ENCODE peak calls at places on chromosomes 5 and 9, in four cellular contexts. One of them, this sample, is unnamed.

GRCh38 chr9:36937951-36938350 is 96.1 kb downstream of the PAX5 start:
- DNase-seq in tibial artery: no peak
- DNase-seq in fibroblast of pulmonary artery: no peak
- DNase-seq in AG09319: no peak
- DNase-seq in this sample: no peak

GRCh38 chr5:140041492-140042421 is 1.3 kb downstream of the NRG2 start:
- DNase-seq in fibroblast of pulmonary artery: peak; percentile 41
- DNase-seq in tibial artery: peak; percentile 70
- DNase-seq in AG09319: no peak
- DNase-seq in this sample: peak; percentile 55

GRCh38 chr5:163293836-163294235 is 143.6 kb upstream of the CCNG1 start:
- DNase-seq in tibial artery: no peak
- DNase-seq in AG09319: no peak
- DNase-seq in fibroblast of pulmonary artery: no peak
- DNase-seq in this sample: no peak

GRCh38 chr9:107929439-107929838 is 439.9 kb upstream of the KLF4 start:
- DNase-seq in fibroblast of pulmonary artery: peak; percentile 63
- DNase-seq in AG09319: no peak
- DNase-seq in tibial artery: peak; percentile 81
- DNase-seq in this sample: no peak

GRCh38 chr5:41410737-41411136 is 99.7 kb downstream of the PLCXD3 start:
- DNase-seq in tibial artery: no peak
- DNase-seq in AG09319: no peak
- DNase-seq in fibroblast of pulmonary artery: no peak
- DNase-seq in this sample: no peak

GRCh38 chr5:14884062-14884612 is 12.6 kb upstream of the ANKH start:
- DNase-seq in fibroblast of pulmonary artery: peak; percentile 26
- DNase-seq in tibial artery: no peak
- DNase-seq in AG09319: no peak
- DNase-seq in this sample: no peak

GRCh38 chr9:79695531-79696218 is 123.9 kb downstream of the TLE4 start:
- DNase-seq in AG09319: no peak
- DNase-seq in tibial artery: no peak
- DNase-seq in fibroblast of pulmonary artery: no peak
- DNase-seq in this sample: no peak

GRCh38 chr5:41707853-41708603 is 162.2 kb downstream of the OXCT1 start:
- DNase-seq in AG09319: peak; percentile 32
- DNase-seq in fibroblast of pulmonary artery: peak; percentile 82
- DNase-seq in tibial artery: no peak
- DNase-seq in this sample: no peak

GRCh38 chr5:84725946-84726570 is 341.4 kb upstream of the EDIL3 start:
- DNase-seq in AG09319: no peak
- DNase-seq in fibroblast of pulmonary artery: no peak
- DNase-seq in tibial artery: no peak
- DNase-seq in this sample: no peak

GRCh38 chr9:84839538-84839937 is 170.0 kb downstream of the NTRK2 start:
- DNase-seq in AG09319: peak; percentile 15
- DNase-seq in tibial artery: no peak
- DNase-seq in fibroblast of pulmonary artery: no peak
- DNase-seq in this sample: peak; percentile 56

GRCh38 chr5:14234204-14234603 is 91.1 kb downstream of the TRIO start:
- DNase-seq in AG09319: no peak
- DNase-seq in tibial artery: no peak
- DNase-seq in fibroblast of pulmonary artery: peak; percentile 38
- DNase-seq in this sample: no peak

GRCh38 chr9:115941561-115942315 is 211.9 kb upstream of the PAPPA start:
- DNase-seq in tibial artery: no peak
- DNase-seq in AG09319: no peak
- DNase-seq in fibroblast of pulmonary artery: peak; percentile 55
- DNase-seq in this sample: no peak

GRCh38 chr9:29514336-29514735 is 1941.1 kb upstream of the C9orf72 start:
- DNase-seq in AG09319: no peak
- DNase-seq in fibroblast of pulmonary artery: no peak
- DNase-seq in tibial artery: no peak
- DNase-seq in this sample: peak; percentile 6

GRCh38 chr5:99378443-99378842 is 449.6 kb upstream of the CHD1 start:
- DNase-seq in tibial artery: no peak
- DNase-seq in fibroblast of pulmonary artery: no peak
- DNase-seq in AG09319: no peak
- DNase-seq in this sample: no peak

GRCh38 chr5:66596791-66597757 is 881 bp downstream of the MAST4 start:
- DNase-seq in fibroblast of pulmonary artery: peak; percentile 26
- DNase-seq in AG09319: no peak
- DNase-seq in tibial artery: no peak
- DNase-seq in this sample: peak; percentile 67

GRCh38 chr5:55344392-55344992 is 36.7 kb downstream of the MTREX start:
- DNase-seq in tibial artery: peak; percentile 81
- DNase-seq in fibroblast of pulmonary artery: peak; percentile 84
- DNase-seq in AG09319: peak; percentile 31
- DNase-seq in this sample: peak; percentile 56

GRCh38 chr5:73122875-73123810 is 2.8 kb downstream of the TMEM171 start:
- DNase-seq in tibial artery: no peak
- DNase-seq in AG09319: peak; percentile 55
- DNase-seq in fibroblast of pulmonary artery: peak; percentile 87
- DNase-seq in this sample: no peak

GRCh38 chr5:125409101-125409495 is 662.7 kb upstream of the ZNF608 start:
- DNase-seq in AG09319: no peak
- DNase-seq in fibroblast of pulmonary artery: no peak
- DNase-seq in tibial artery: no peak
- DNase-seq in this sample: no peak

GRCh38 chr9:19416143-19416542 is 7.3 kb downstream of the ACER2 start:
- DNase-seq in fibroblast of pulmonary artery: no peak
- DNase-seq in AG09319: no peak
- DNase-seq in tibial artery: no peak
- DNase-seq in this sample: no peak

GRCh38 chr5:160269017-160269416 is 39.7 kb downstream of the FABP6 start:
- DNase-seq in tibial artery: peak; percentile 78
- DNase-seq in AG09319: peak; percentile 7
- DNase-seq in fibroblast of pulmonary artery: peak; percentile 92
- DNase-seq in this sample: no peak

GRCh38 chr5:74543162-74543995 is 97.1 kb downstream of the ENC1 start:
- DNase-seq in AG09319: no peak
- DNase-seq in tibial artery: peak; percentile 66
- DNase-seq in fibroblast of pulmonary artery: peak; percentile 74
- DNase-seq in this sample: peak; percentile 39

GRCh38 chr9:110123364-110124095 is 84.4 kb downstream of the C9orf152 start:
- DNase-seq in AG09319: no peak
- DNase-seq in fibroblast of pulmonary artery: no peak
- DNase-seq in tibial artery: no peak
- DNase-seq in this sample: no peak

GRCh38 chr5:142175039-142175438 is 66.5 kb downstream of the NDFIP1 start:
- DNase-seq in AG09319: no peak
- DNase-seq in tibial artery: no peak
- DNase-seq in fibroblast of pulmonary artery: no peak
- DNase-seq in this sample: no peak

GRCh38 chr5:29054694-29055093 is 2016.3 kb upstream of the CDH9 start:
- DNase-seq in fibroblast of pulmonary artery: no peak
- DNase-seq in tibial artery: no peak
- DNase-seq in AG09319: no peak
- DNase-seq in this sample: no peak

GRCh38 chr9:2597483-2597882 is 24.1 kb upstream of the VLDLR start:
- DNase-seq in AG09319: no peak
- DNase-seq in fibroblast of pulmonary artery: peak; percentile 19
- DNase-seq in tibial artery: no peak
- DNase-seq in this sample: no peak

GRCh38 chr5:94378062-94378461 is 240.3 kb downstream of the KIAA0825 start:
- DNase-seq in AG09319: no peak
- DNase-seq in fibroblast of pulmonary artery: no peak
- DNase-seq in tibial artery: no peak
- DNase-seq in this sample: no peak

GRCh38 chr5:36138900-36139683 is 12.6 kb downstream of the LMBRD2 start:
- DNase-seq in fibroblast of pulmonary artery: no peak
- DNase-seq in AG09319: no peak
- DNase-seq in tibial artery: no peak
- DNase-seq in this sample: no peak

GRCh38 chr5:107329850-107330249 is 340.9 kb downstream of the EFNA5 start:
- DNase-seq in AG09319: no peak
- DNase-seq in fibroblast of pulmonary artery: no peak
- DNase-seq in tibial artery: no peak
- DNase-seq in this sample: no peak

GRCh38 chr9:98597372-98597771 is 111.4 kb downstream of the GABBR2 start:
- DNase-seq in AG09319: no peak
- DNase-seq in fibroblast of pulmonary artery: peak; percentile 25
- DNase-seq in tibial artery: no peak
- DNase-seq in this sample: no peak

GRCh38 chr5:180611140-180611850 is 20.0 kb upstream of the SCGB3A1 start:
- DNase-seq in fibroblast of pulmonary artery: no peak
- DNase-seq in AG09319: no peak
- DNase-seq in tibial artery: no peak
- DNase-seq in this sample: no peak

GRCh38 chr5:15885156-15885555 is 294.4 kb downstream of the MARCHF11 start:
- DNase-seq in fibroblast of pulmonary artery: peak; percentile 36
- DNase-seq in AG09319: no peak
- DNase-seq in tibial artery: no peak
- DNase-seq in this sample: no peak

GRCh38 chr5:1594336-1595106 is 70.8 kb upstream of the LPCAT1 start:
- DNase-seq in fibroblast of pulmonary artery: peak; percentile 61
- DNase-seq in AG09319: no peak
- DNase-seq in tibial artery: peak; percentile 34
- DNase-seq in this sample: peak; percentile 94

GRCh38 chr9:119801311-119801710 is 432.1 kb upstream of the BRINP1 start:
- DNase-seq in fibroblast of pulmonary artery: no peak
- DNase-seq in AG09319: no peak
- DNase-seq in tibial artery: peak; percentile 50
- DNase-seq in this sample: no peak

GRCh38 chr9:38682713-38683112 is 37.2 kb downstream of the FAM240B start:
- DNase-seq in fibroblast of pulmonary artery: peak; percentile 97
- DNase-seq in AG09319: no peak
- DNase-seq in tibial artery: no peak
- DNase-seq in this sample: no peak

GRCh38 chr9:133103183-133103986 is 17.7 kb downstream of the RALGDS start:
- DNase-seq in tibial artery: peak; percentile 57
- DNase-seq in AG09319: no peak
- DNase-seq in fibroblast of pulmonary artery: peak; percentile 46
- DNase-seq in this sample: peak; percentile 80

GRCh38 chr5:80781356-80781755 is 126.6 kb upstream of the DHFR start:
- DNase-seq in fibroblast of pulmonary artery: peak; percentile 34
- DNase-seq in tibial artery: no peak
- DNase-seq in AG09319: no peak
- DNase-seq in this sample: no peak

GRCh38 chr9:37650873-37651768 is at the start of gene FRMPD1:
- DNase-seq in tibial artery: no peak
- DNase-seq in fibroblast of pulmonary artery: peak; percentile 33
- DNase-seq in AG09319: no peak
- DNase-seq in this sample: no peak

GRCh38 chr9:82273121-82273520 is 284.5 kb downstream of the SPATA31D1 start:
- DNase-seq in fibroblast of pulmonary artery: no peak
- DNase-seq in tibial artery: no peak
- DNase-seq in AG09319: no peak
- DNase-seq in this sample: no peak

GRCh38 chr9:137023583-137023991 is 4.5 kb downstream of the ABCA2 start:
- DNase-seq in AG09319: no peak
- DNase-seq in tibial artery: no peak
- DNase-seq in fibroblast of pulmonary artery: no peak
- DNase-seq in this sample: no peak

GRCh38 chr9:137027369-137028012 is 546 bp downstream of the ABCA2 start:
- DNase-seq in tibial artery: no peak
- DNase-seq in AG09319: no peak
- DNase-seq in fibroblast of pulmonary artery: no peak
- DNase-seq in this sample: peak; percentile 56

GRCh38 chr9:137026828-137027227 is 1.2 kb downstream of the ABCA2 start:
- DNase-seq in fibroblast of pulmonary artery: no peak
- DNase-seq in AG09319: no peak
- DNase-seq in tibial artery: no peak
- DNase-seq in this sample: no peak

GRCh38 chr9:137026384-137026783 is 1.7 kb downstream of the ABCA2 start:
- DNase-seq in fibroblast of pulmonary artery: no peak
- DNase-seq in tibial artery: no peak
- DNase-seq in AG09319: no peak
- DNase-seq in this sample: no peak

GRCh38 chr9:137025120-137025966 is 2.7 kb downstream of the ABCA2 start:
- DNase-seq in tibial artery: no peak
- DNase-seq in fibroblast of pulmonary artery: no peak
- DNase-seq in AG09319: no peak
- DNase-seq in this sample: peak; percentile 45
- TF ChIP-seq CTCF in tibial artery: no peak
- TF ChIP-seq CTCF in fibroblast of pulmonary artery: no peak
- TF ChIP-seq CTCF in AG09319: no peak
- TF ChIP-seq CTCF in this sample: no peak

DNA sequence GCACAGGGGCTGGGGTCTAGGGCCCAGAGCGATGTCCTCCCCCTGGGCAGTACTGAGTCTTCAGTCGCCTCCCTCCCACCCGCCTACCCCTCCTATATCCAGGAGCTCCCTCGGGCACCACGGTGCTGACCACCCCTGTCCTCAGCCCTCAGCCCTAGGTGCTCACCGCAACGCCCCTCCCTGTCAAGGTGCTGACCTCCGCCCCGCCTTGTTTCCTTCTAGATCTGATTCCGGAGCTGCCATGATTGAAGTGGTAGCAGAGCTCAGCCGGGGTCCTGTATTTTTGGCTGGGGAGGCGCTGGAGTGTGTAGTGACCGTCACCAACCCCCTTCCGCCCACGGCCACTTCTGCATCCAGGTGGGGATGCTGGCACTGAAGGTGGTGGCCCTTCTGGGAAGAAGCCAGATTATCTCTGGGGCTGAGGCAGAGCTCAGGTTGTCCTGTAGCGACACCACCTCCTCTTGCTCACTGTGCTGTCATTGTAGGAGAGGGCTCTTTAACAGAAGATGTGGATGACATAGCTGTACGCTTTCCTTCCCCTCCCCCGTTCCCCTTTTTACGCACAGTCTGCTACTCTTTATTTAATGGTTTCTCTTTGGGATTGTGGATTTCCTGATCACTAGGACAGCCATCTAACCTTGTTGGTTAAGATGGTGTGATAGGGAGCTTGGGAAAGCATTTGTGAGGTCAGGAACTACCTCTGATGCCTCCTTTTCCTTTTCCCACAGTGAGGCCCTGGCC is 598 bp downstream of the RGP1 start:
- DNase-seq in tibial artery: no peak
- DNase-seq in fibroblast of pulmonary artery: no peak
- DNase-seq in AG09319: no peak
- DNase-seq in this sample: peak; percentile 42
- TF ChIP-seq CTCF in tibial artery: no peak
- TF ChIP-seq CTCF in fibroblast of pulmonary artery: no peak
- TF ChIP-seq CTCF in AG09319: no peak
- TF ChIP-seq CTCF in this sample: no peak

DNA sequence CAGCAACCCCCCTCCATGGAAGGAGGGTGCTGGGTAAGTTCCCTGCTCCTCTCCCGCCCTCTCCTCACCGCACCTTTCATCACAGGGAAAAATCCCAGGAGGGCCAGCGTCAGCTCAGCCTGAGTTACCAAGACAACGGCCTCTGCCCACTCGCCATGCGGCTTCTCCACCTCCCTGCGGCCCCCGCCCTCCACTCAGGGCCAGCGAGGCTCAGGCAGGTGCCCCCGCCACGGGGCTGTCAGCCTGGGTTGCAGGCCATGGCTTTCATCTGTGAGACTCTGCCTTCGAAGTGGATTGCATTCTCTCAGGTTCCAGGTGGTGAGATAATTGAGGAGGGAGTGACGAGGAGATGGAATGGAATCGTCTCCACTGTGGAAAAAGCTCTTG is 27.2 kb upstream of the LAMC3 start:
- DNase-seq in fibroblast of pulmonary artery: no peak
- DNase-seq in tibial artery: no peak
- DNase-seq in AG09319: no peak
- DNase-seq in this sample: no peak
- TF ChIP-seq CTCF in fibroblast of pulmonary artery: no peak
- TF ChIP-seq CTCF in tibial artery: no peak
- TF ChIP-seq CTCF in AG09319: no peak
- TF ChIP-seq CTCF in this sample: no peak

GRCh38 chr9:106784076-106784475 is 78.9 kb upstream of the ZNF462 start:
- DNase-seq in AG09319: no peak
- DNase-seq in fibroblast of pulmonary artery: peak; percentile 40
- DNase-seq in tibial artery: no peak
- DNase-seq in this sample: no peak
- TF ChIP-seq CTCF in AG09319: no peak
- TF ChIP-seq CTCF in fibroblast of pulmonary artery: no peak
- TF ChIP-seq CTCF in tibial artery: no peak
- TF ChIP-seq CTCF in this sample: no peak

This sample was measured in nephron progenitor cell.